ENCODE peak calls at places on chromosome 5, in seven cellular contexts. One of them, this sample, is unnamed.

GRCh38 chr5:174327317-174327864 is 281.9 kb downstream of the NSG2 start:
- DNase-seq in uterus: no peak
- DNase-seq in aorta: peak; percentile 88
- DNase-seq in mesenchymal stem cell: peak; percentile 77
- DNase-seq in testis: peak; percentile 88
- DNase-seq in left ventricle myocardium inferior: peak; percentile 56
- DNase-seq in adrenal gland: peak; percentile 70
- DNase-seq in this sample: peak; percentile 63

GRCh38 chr5:30040483-30041116 is 1152.9 kb upstream of the CDH6 start:
- DNase-seq in uterus: no peak
- DNase-seq in aorta: no peak
- DNase-seq in mesenchymal stem cell: peak; percentile 61
- DNase-seq in testis: peak; percentile 62
- DNase-seq in left ventricle myocardium inferior: no peak
- DNase-seq in adrenal gland: peak; percentile 59
- DNase-seq in this sample: no peak

GRCh38 chr5:149428032-149428431 is 48.9 kb upstream of the IL17B start:
- DNase-seq in uterus: no peak
- DNase-seq in aorta: no peak
- DNase-seq in mesenchymal stem cell: no peak
- DNase-seq in testis: no peak
- DNase-seq in left ventricle myocardium inferior: no peak
- DNase-seq in adrenal gland: no peak
- DNase-seq in this sample: no peak

GRCh38 chr5:180875860-180876426 is 14.9 kb upstream of the ZFP62 start:
- DNase-seq in uterus: no peak
- DNase-seq in aorta: no peak
- DNase-seq in mesenchymal stem cell: no peak
- DNase-seq in testis: no peak
- DNase-seq in left ventricle myocardium inferior: no peak
- DNase-seq in adrenal gland: no peak
- DNase-seq in this sample: no peak

GRCh38 chr5:115579216-115579615 is 23.1 kb downstream of the TICAM2 start:
- DNase-seq in uterus: no peak
- DNase-seq in aorta: no peak
- DNase-seq in mesenchymal stem cell: no peak
- DNase-seq in testis: no peak
- DNase-seq in left ventricle myocardium inferior: no peak
- DNase-seq in adrenal gland: no peak
- DNase-seq in this sample: no peak

GRCh38 chr5:71475788-71476384 is 20.4 kb downstream of the BDP1 start:
- DNase-seq in uterus: no peak
- DNase-seq in aorta: no peak
- DNase-seq in mesenchymal stem cell: peak; percentile 37
- DNase-seq in testis: no peak
- DNase-seq in left ventricle myocardium inferior: no peak
- DNase-seq in adrenal gland: no peak
- DNase-seq in this sample: no peak

GRCh38 chr5:171207256-171207866 is 101.7 kb upstream of the TLX3 start:
- DNase-seq in uterus: no peak
- DNase-seq in aorta: no peak
- DNase-seq in mesenchymal stem cell: peak; percentile 62
- DNase-seq in testis: peak; percentile 16
- DNase-seq in left ventricle myocardium inferior: no peak
- DNase-seq in adrenal gland: no peak
- DNase-seq in this sample: no peak

GRCh38 chr5:143231973-143232812 is 171.3 kb downstream of the NR3C1 start:
- DNase-seq in uterus: no peak
- DNase-seq in aorta: no peak
- DNase-seq in mesenchymal stem cell: no peak
- DNase-seq in testis: no peak
- DNase-seq in left ventricle myocardium inferior: no peak
- DNase-seq in adrenal gland: no peak
- DNase-seq in this sample: no peak

GRCh38 chr5:50666261-50667078 is at the start of gene PARP8:
- DNase-seq in uterus: peak; percentile 50
- DNase-seq in aorta: peak; percentile 82
- DNase-seq in mesenchymal stem cell: peak; percentile 82
- DNase-seq in testis: peak; percentile 69
- DNase-seq in left ventricle myocardium inferior: peak; percentile 45
- DNase-seq in adrenal gland: peak; percentile 75
- DNase-seq in this sample: peak; percentile 47

GRCh38 chr5:137090151-137090550 is 409.0 kb downstream of the SPOCK1 start:
- DNase-seq in uterus: peak; percentile 34
- DNase-seq in aorta: no peak
- DNase-seq in mesenchymal stem cell: no peak
- DNase-seq in testis: no peak
- DNase-seq in left ventricle myocardium inferior: no peak
- DNase-seq in adrenal gland: no peak
- DNase-seq in this sample: no peak

GRCh38 chr5:33261305-33261704 is 179.5 kb upstream of the TARS1 start:
- DNase-seq in uterus: no peak
- DNase-seq in aorta: no peak
- DNase-seq in mesenchymal stem cell: peak; percentile 19
- DNase-seq in testis: no peak
- DNase-seq in left ventricle myocardium inferior: no peak
- DNase-seq in adrenal gland: no peak
- DNase-seq in this sample: no peak

GRCh38 chr5:95817430-95817829 is 5.1 kb downstream of the GLRX start:
- DNase-seq in uterus: no peak
- DNase-seq in aorta: no peak
- DNase-seq in mesenchymal stem cell: peak; percentile 68
- DNase-seq in testis: no peak
- DNase-seq in left ventricle myocardium inferior: no peak
- DNase-seq in adrenal gland: peak; percentile 69
- DNase-seq in this sample: no peak

GRCh38 chr5:139747583-139748504 is 47.8 kb upstream of the PSD2 start:
- DNase-seq in uterus: no peak
- DNase-seq in aorta: peak; percentile 92
- DNase-seq in mesenchymal stem cell: peak; percentile 70
- DNase-seq in testis: peak; percentile 42
- DNase-seq in left ventricle myocardium inferior: peak; percentile 49
- DNase-seq in adrenal gland: peak; percentile 81
- DNase-seq in this sample: peak; percentile 49

GRCh38 chr5:96761618-96762017 is 46.1 kb downstream of the ERAP1 start:
- DNase-seq in uterus: no peak
- DNase-seq in aorta: no peak
- DNase-seq in mesenchymal stem cell: no peak
- DNase-seq in testis: no peak
- DNase-seq in left ventricle myocardium inferior: no peak
- DNase-seq in adrenal gland: no peak
- DNase-seq in this sample: no peak

GRCh38 chr5:1551426-1551825 is 27.7 kb upstream of the LPCAT1 start:
- DNase-seq in uterus: no peak
- DNase-seq in aorta: peak; percentile 57
- DNase-seq in mesenchymal stem cell: no peak
- DNase-seq in testis: peak; percentile 10
- DNase-seq in left ventricle myocardium inferior: no peak
- DNase-seq in adrenal gland: peak; percentile 34
- DNase-seq in this sample: no peak
- H3K27me3 ChIP-seq in uterus: no peaks in the 10 kb centered on the region
- H3K27me3 ChIP-seq in aorta: no peaks in the 10 kb centered on the region
- H3K27me3 ChIP-seq in mesenchymal stem cell: peaks cover 24% of the 10 kb centered on the region
- H3K27me3 ChIP-seq in testis: no peaks in the 10 kb centered on the region
- H3K27me3 ChIP-seq in left ventricle myocardium inferior: peaks cover 4% of the 10 kb centered on the region
- H3K27me3 ChIP-seq in adrenal gland: no peaks in the 10 kb centered on the region
- H3K27me3 ChIP-seq in this sample: peaks cover 15% of the 10 kb centered on the region

GRCh38 chr5:111511174-111512025 is 935 bp downstream of the STARD4 start:
- DNase-seq in uterus: no peak
- DNase-seq in aorta: no peak
- DNase-seq in mesenchymal stem cell: peak; percentile 29
- DNase-seq in testis: no peak
- DNase-seq in left ventricle myocardium inferior: no peak
- DNase-seq in adrenal gland: no peak
- DNase-seq in this sample: no peak
- H3K4me3 ChIP-seq in uterus: peak overlapping the region; percentile 70
- H3K4me3 ChIP-seq in aorta: peak overlapping the region; percentile 39
- H3K4me3 ChIP-seq in mesenchymal stem cell: peak overlapping the region; percentile 95
- H3K4me3 ChIP-seq in testis: peak overlapping the region; percentile 74
- H3K4me3 ChIP-seq in left ventricle myocardium inferior: peak overlapping the region; percentile 77
- H3K4me3 ChIP-seq in adrenal gland: peak overlapping the region; percentile 70
- H3K4me3 ChIP-seq in this sample: peak overlapping the region; percentile 76

GRCh38 chr5:1479066-1479465 is 33.8 kb upstream of the SLC6A3 start:
- DNase-seq in uterus: no peak
- DNase-seq in aorta: peak; percentile 38
- DNase-seq in mesenchymal stem cell: no peak
- DNase-seq in testis: no peak
- DNase-seq in left ventricle myocardium inferior: no peak
- DNase-seq in adrenal gland: no peak
- DNase-seq in this sample: no peak
- H3K4me1 ChIP-seq in uterus: no peaks in the 10 kb centered on the region
- H3K4me1 ChIP-seq in aorta: no peaks in the 10 kb centered on the region
- H3K4me1 ChIP-seq in mesenchymal stem cell: peaks cover 4% of the 10 kb centered on the region
- H3K4me1 ChIP-seq in testis: no peaks in the 10 kb centered on the region
- H3K4me1 ChIP-seq in left ventricle myocardium inferior: no peaks in the 10 kb centered on the region
- H3K4me1 ChIP-seq in adrenal gland: peaks cover 15% of the 10 kb centered on the region
- H3K4me1 ChIP-seq in this sample: no peaks in the 10 kb centered on the region

DNA sequence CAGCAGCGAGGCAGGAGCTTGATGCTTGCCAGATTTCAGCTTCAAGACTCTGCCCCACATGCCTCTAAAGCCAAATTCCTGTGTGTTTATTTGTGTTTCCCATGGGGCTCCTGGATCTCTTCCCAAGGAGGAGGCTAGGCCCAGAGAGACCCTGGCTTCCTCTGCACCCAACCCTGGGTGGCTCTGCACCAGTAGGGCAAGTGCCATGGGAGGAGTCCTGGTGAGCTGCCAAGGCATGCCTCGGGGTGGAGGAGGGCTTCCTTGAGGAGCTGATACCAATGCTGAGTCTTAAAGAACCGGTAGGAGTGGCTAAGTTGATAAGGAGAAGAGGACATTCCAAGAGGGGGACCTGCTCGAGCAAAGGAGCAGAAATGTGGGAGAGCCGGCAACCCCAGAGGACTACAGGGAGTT is 6.8 kb upstream of the TIFAB start:
- DNase-seq in uterus: no peak
- DNase-seq in aorta: peak; percentile 81
- DNase-seq in mesenchymal stem cell: no peak
- DNase-seq in testis: peak; percentile 91
- DNase-seq in left ventricle myocardium inferior: no peak
- DNase-seq in adrenal gland: no peak
- DNase-seq in this sample: no peak
- H3K27me3 ChIP-seq in uterus: no peaks in the 10 kb centered on the region
- H3K27me3 ChIP-seq in aorta: no peaks in the 10 kb centered on the region
- H3K27me3 ChIP-seq in mesenchymal stem cell: peaks cover 29% of the 10 kb centered on the region
- H3K27me3 ChIP-seq in testis: no peaks in the 10 kb centered on the region
- H3K27me3 ChIP-seq in left ventricle myocardium inferior: peaks cover 83% of the 10 kb centered on the region
- H3K27me3 ChIP-seq in adrenal gland: no peaks in the 10 kb centered on the region
- H3K27me3 ChIP-seq in this sample: peaks cover 53% of the 10 kb centered on the region

DNA sequence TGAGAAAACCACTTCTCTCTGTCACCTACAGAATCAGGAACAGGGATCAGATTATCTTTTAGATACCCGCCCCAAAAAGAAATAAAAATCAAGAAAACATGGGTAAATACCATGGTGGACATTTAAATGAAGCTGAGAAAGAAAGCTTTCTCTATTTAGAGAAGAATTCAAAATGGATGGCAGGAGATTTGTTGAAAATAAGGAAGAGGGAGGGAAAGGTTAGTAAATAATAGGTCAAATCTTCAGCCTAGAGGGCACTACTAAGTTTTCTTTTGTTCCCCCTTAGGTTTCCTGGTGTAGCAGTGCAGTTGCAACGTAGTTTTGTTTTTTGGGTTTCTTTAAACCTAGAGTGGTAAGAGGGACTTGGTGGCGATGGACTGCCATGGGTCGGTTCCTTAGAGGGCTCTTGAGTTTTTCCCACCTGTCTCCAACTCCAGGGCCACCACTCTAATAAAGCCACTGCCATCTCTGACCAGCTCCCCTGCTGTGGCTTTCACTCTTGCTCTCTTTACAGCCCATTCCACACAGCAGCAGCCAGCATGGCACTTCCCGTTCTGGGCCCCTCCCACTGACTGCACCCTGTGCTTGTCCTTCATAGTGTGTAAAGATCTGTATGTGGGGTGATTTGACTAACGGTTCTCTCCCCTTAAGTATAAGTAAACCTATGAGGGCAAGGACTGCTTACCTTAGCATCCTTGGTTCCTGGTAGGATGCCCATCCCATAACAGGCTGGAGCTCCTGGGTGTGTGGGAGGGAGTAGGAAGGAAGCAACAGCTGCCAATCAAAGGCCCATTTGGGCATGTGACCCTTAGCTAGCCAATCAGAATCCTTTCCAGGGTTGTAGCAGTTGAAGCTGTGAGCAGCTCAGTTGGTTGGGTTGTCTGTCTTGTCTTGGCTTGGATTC is 118.3 kb downstream of the SLC1A3 start:
- DNase-seq in uterus: no peak
- DNase-seq in aorta: no peak
- DNase-seq in mesenchymal stem cell: no peak
- DNase-seq in testis: peak; percentile 61
- DNase-seq in left ventricle myocardium inferior: peak; percentile 40
- DNase-seq in adrenal gland: peak; percentile 63
- DNase-seq in this sample: peak; percentile 31
- H3K4me3 ChIP-seq in uterus: no peak overlapping the region
- H3K4me3 ChIP-seq in aorta: no peak overlapping the region
- H3K4me3 ChIP-seq in mesenchymal stem cell: no peak overlapping the region
- H3K4me3 ChIP-seq in testis: no peak overlapping the region
- H3K4me3 ChIP-seq in left ventricle myocardium inferior: no peak overlapping the region
- H3K4me3 ChIP-seq in adrenal gland: no peak overlapping the region
- H3K4me3 ChIP-seq in this sample: no peak overlapping the region